ENCODE peak calls at places on chromosomes 3 and 15, in six cellular contexts. P is BE2C; C is GM23338; D is activated CD8-positive, alpha-beta T cell treated with anti-CD3 and anti-CD28 coated beads for 36 hours; Y is B cell; E is CD14-positive monocyte. O is an unnamed sample.

GRCh38 chr3:101375586-101375985 is 55.2 kb upstream of the IMPG2 start:
- DNase-seq in P (no peak), C (no peak), D (no peak), Y (no peak), E (no peak), O (no peak)

GRCh38 chr15:95715919-95716318 is 614.6 kb upstream of the NR2F2 start:
- DNase-seq in P (no peak), C (peak), D (no peak), Y (no peak), E (no peak), O (no peak)

GRCh38 chr15:85831415-85832113 is 36.8 kb upstream of the KLHL25 start:
- DNase-seq in P (peak), C (peak), D (peak), Y (no peak), E (no peak), O (peak)

GRCh38 chr3:157122116-157122515 is 37.8 kb downstream of the CCNL1 start:
- DNase-seq in P (no peak), C (no peak), D (no peak), Y (no peak), E (no peak), O (no peak)

GRCh38 chr3:150351398-150351797 is 56.7 kb upstream of the TSC22D2 start:
- DNase-seq in P (no peak), C (no peak), D (no peak), Y (no peak), E (no peak), O (no peak)

GRCh38 chr3:111885578-111885977 is 26.5 kb downstream of the PHLDB2 start:
- DNase-seq in P (no peak), C (no peak), D (no peak), Y (no peak), E (no peak), O (no peak)

GRCh38 chr15:101198820-101199219 is 53.0 kb downstream of the CHSY1 start:
- DNase-seq in P (no peak), C (peak), D (no peak), Y (no peak), E (no peak), O (no peak)

GRCh38 chr3:170679190-170679589 is 93.3 kb upstream of the SLC7A14 start:
- DNase-seq in P (no peak), C (no peak), D (no peak), Y (no peak), E (no peak), O (no peak)

GRCh38 chr3:99666201-99666600 is 27.8 kb downstream of the COL8A1 start:
- DNase-seq in P (no peak), C (no peak), D (no peak), Y (no peak), E (no peak), O (no peak)

GRCh38 chr3:14369675-14370669 is 32.4 kb upstream of the SLC6A6 start:
- DNase-seq in P (no peak), C (peak), D (no peak), Y (no peak), E (no peak), O (no peak)

GRCh38 chr15:61133361-61133760 is 95.7 kb downstream of the RORA start:
- DNase-seq in P (no peak), C (no peak), D (no peak), Y (no peak), E (no peak), O (no peak)

GRCh38 chr3:53570709-53571108 is 76.3 kb downstream of the CACNA1D start:
- DNase-seq in P (no peak), C (no peak), D (no peak), Y (no peak), E (no peak), O (no peak)

GRCh38 chr3:15428539-15428938 is 1.1 kb downstream of the EAF1 start:
- DNase-seq in P (no peak), C (no peak), D (peak), Y (no peak), E (peak), O (no peak)

GRCh38 chr15:60379466-60380274 is 18.1 kb downstream of the ANXA2 start:
- DNase-seq in P (no peak), C (peak), D (no peak), Y (no peak), E (no peak), O (no peak)

GRCh38 chr15:77493324-77493907 is 72.7 kb downstream of the HMG20A start:
- DNase-seq in P (no peak), C (no peak), D (no peak), Y (no peak), E (no peak), O (peak)

GRCh38 chr3:157460253-157460652 is 23.6 kb downstream of the PTX3 start:
- DNase-seq in P (no peak), C (no peak), D (no peak), Y (no peak), E (no peak), O (no peak)

GRCh38 chr15:90871097-90871715 is 2.8 kb downstream of the FURIN start:
- DNase-seq in P (peak), C (peak), D (no peak), Y (no peak), E (no peak), O (peak)

GRCh38 chr3:28590851-28591250 is 242.2 kb upstream of the AZI2 start:
- DNase-seq in P (no peak), C (no peak), D (no peak), Y (no peak), E (no peak), O (no peak)

GRCh38 chr3:169528289-169528688 is 135.2 kb downstream of the MECOM start:
- DNase-seq in P (no peak), C (no peak), D (no peak), Y (no peak), E (no peak), O (no peak)

GRCh38 chr15:35496585-35496984 is 49.4 kb downstream of the DPH6 start:
- DNase-seq in P (no peak), C (no peak), D (no peak), Y (no peak), E (no peak), O (peak)

GRCh38 chr3:30577788-30578187 is 28.6 kb upstream of the TGFBR2 start:
- DNase-seq in P (no peak), C (no peak), D (peak), Y (no peak), E (no peak), O (no peak)

GRCh38 chr15:27268923-27269322 is 297.9 kb downstream of the GABRG3 start:
- DNase-seq in P (no peak), C (no peak), D (no peak), Y (no peak), E (no peak), O (no peak)

GRCh38 chr3:5791558-5791957 is 604.1 kb downstream of the EDEM1 start:
- DNase-seq in P (no peak), C (no peak), D (no peak), Y (no peak), E (no peak), O (no peak)

GRCh38 chr15:25056484-25057429 is 102.0 kb downstream of the SNRPN start:
- DNase-seq in P (no peak), C (peak), D (peak), Y (no peak), E (peak), O (no peak)

GRCh38 chr3:58659051-58659675 is 7.4 kb downstream of the FAM3D start:
- DNase-seq in P (no peak), C (peak), D (no peak), Y (no peak), E (no peak), O (no peak)

GRCh38 chr15:69983696-69984265 is 113.9 kb downstream of the TLE3 start:
- DNase-seq in P (no peak), C (no peak), D (no peak), Y (no peak), E (no peak), O (no peak)

GRCh38 chr3:105906834-105907233 is 38.0 kb upstream of the CBLB start:
- DNase-seq in P (no peak), C (no peak), D (no peak), Y (no peak), E (no peak), O (no peak)

GRCh38 chr15:93019971-93020370 is 69.0 kb downstream of the RGMA start:
- DNase-seq in P (no peak), C (no peak), D (no peak), Y (no peak), E (no peak), O (no peak)

GRCh38 chr3:46193436-46193835 is 14.7 kb downstream of the CCR1 start:
- DNase-seq in P (no peak), C (no peak), D (no peak), Y (no peak), E (no peak), O (no peak)

GRCh38 chr15:29734917-29735572 is 87.2 kb downstream of the TJP1 start:
- DNase-seq in P (no peak), C (no peak), D (no peak), Y (no peak), E (no peak), O (no peak)

GRCh38 chr3:141243295-141243707 is 11.7 kb downstream of the PXYLP1 start:
- DNase-seq in P (peak), C (no peak), D (peak), Y (no peak), E (no peak), O (no peak)

GRCh38 chr3:11845661-11846060 is 1.0 kb downstream of the TAMM41 start:
- DNase-seq in P (no peak), C (no peak), D (peak), Y (no peak), E (no peak), O (peak)

DNA sequence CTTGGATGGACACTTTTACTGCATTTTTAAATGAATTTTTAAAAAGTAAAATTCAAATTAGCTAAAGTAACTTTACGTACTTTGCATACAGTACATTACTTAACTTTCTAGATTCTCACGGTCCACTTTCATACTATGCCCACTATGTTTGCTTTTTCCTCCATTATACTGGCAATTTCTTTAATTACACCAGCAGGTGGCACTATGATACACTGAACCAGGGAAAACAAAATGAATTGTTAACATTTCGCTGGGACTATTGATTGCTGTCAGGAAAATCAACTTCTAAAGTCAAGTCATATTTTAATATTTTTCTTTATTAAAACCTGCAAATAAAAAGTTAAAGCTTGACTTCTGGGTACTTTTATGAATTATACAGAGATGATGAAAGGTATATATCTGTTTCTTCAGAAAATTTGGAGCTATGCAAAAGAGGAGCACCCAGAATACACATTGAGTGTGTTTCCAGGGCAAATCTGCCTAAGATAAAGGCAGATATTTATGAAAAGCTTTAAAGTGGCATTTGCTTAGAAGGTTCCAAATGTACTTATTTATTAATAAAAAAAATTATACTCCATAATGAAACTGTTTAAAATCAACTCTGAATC is 21.8 kb upstream of the POU1F1 start:
- DNase-seq in P (no peak), C (peak), D (no peak), Y (no peak), E (no peak), O (peak)
- TF ChIP-seq CTCF in P (peak), C (peak), D (peak), Y (peak), E (peak), O (peak)

DNA sequence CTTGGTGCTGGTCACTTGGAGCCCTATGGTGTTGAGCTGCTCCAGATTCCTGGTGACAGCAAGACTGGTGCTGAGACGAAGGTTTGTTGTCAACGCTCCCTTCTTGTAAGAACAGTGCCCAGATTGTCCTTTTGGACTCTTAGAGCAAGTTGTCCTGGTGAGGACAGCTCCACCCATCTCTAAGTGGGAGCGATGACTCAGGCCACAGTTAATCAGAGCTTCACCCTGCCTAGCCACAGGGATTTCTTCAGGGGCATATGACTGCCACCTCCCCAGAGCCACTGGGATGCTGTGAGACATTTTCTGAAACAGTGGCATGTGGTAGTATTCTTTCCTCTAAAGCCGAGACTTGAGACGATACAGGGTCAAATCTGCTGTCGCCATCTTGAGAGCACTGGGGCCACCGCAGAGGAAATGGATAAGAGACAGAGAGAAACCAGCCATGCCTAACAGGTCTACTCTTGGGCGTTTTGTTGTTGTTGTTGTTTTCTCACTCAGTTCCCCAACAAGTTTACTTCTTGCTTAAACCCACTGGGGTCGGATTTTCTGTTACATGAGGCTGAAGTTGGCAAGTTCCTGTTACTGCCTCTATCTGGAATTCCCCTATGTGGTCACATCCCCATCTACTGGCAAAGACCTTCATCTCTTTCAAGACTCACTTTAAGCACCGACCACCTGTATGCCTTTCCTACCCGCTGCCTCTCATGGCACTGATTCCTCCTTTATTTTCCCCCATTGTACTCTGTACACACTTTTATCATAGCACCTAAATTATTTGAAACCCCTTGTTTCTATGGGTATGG is 16.0 kb upstream of the PCOLCE2 start:
- DNase-seq in P (no peak), C (peak), D (peak), Y (no peak), E (no peak), O (no peak)
- TF ChIP-seq CTCF in P (peak), C (peak), D (peak), Y (no peak), E (no peak), O (no peak)

GRCh38 chr15:33994005-33994615 is 25.8 kb downstream of the CHRM5 start:
- DNase-seq in P (peak), C (peak), D (peak), Y (no peak), E (no peak), O (no peak)
- TF ChIP-seq CTCF in P (peak), C (peak), D (no peak), Y (no peak), E (no peak), O (peak)

GRCh38 chr15:48112242-48112641 is 8.5 kb upstream of the SLC24A5 start:
- DNase-seq in P (peak), C (peak), D (peak), Y (no peak), E (no peak), O (peak)
- TF ChIP-seq CTCF in P (peak), C (peak), D (no peak), Y (no peak), E (no peak), O (peak)

GRCh38 chr15:89674526-89674925 is 4.6 kb downstream of the PLIN1 start:
- DNase-seq in P (no peak), C (no peak), D (no peak), Y (no peak), E (no peak), O (no peak)
- TF ChIP-seq CTCF in P (no peak), C (peak), D (no peak), Y (no peak), E (no peak), O (no peak)

GRCh38 chr15:51907136-51907862 is 64.3 kb downstream of the LEO1 start:
- DNase-seq in P (no peak), C (peak), D (peak), Y (no peak), E (no peak), O (no peak)
- TF ChIP-seq CTCF in P (no peak), C (peak), D (no peak), Y (no peak), E (no peak), O (no peak)

DNA sequence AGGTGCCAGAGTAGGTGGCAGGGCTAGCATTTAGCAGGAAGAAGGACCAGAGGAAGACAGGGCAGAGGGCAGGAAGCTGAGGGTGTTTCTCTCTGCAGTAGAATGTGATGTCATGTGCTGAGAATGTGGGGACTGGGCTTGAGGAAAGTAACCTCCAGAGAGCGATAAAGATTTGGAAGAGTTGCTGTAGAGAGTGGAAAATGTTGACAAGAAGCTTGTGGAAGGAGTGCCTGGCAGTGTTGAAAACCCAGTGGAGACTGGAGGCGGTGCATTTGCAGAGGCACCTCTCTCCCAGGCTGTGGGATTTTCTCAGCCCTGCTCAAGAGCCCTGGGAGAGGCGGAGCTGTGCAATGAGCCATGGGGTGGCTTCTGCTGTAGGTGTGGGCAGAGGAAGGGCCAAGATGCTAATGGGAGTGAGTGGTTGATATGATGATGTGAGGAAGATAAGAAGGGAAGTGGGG is 54.8 kb downstream of the MESD start:
- DNase-seq in P (no peak), C (peak), D (no peak), Y (no peak), E (no peak), O (no peak)
- TF ChIP-seq CTCF in P (no peak), C (no peak), D (no peak), Y (no peak), E (no peak), O (no peak)

DNA sequence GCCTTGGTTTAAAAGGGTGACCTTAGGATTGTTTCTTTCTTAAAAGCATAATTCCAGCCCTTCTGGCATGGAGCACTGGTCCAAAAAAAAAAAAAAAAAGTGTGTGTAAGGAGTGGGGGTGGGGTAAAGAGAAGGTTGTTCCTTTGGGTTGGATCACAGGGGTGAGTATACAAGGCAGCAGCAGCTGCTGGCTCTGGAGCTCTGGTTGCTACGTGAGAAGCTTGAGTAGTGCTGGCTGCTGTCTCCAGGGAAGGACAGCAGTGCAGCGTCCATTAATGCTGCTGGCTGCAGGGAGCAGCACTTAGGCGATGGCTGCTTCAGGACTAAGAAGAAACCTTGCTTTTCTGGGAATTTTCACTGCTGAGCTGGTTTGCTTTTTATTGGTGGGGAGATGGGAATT is 2.3 kb downstream of the SETD5 start:
- DNase-seq in P (peak), C (peak), D (no peak), Y (no peak), E (no peak), O (peak)
- TF ChIP-seq CTCF in P (no peak), C (no peak), D (no peak), Y (no peak), E (no peak), O (no peak)

DNA sequence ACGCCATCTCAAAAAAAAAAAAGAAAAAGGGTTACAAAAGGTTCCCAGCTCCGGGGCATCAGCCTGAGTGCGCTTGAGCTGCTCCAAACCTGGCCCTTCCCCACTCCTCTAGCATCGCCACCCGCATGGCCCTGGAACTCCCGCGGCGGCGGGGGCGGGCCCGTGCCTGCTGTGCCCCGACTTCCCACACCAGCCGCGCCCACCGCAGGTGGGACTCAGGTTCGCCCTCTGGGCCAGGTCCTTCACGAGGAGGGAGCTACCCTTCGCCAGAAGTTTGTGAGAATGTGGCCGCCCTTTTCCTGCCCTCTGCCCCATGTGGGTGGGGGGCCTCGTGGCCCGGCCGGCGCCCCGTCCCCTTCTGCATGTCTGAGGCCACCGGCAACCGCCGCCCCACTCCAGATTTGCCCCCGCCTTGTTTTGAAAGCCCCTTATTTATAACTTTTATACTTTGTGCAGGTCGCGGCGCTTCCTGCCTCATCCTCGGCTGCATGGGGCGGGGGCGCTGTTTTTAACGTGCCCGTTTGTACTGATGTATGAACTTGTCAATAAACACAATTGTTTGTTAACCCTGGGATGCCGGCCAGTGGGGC is 507 bp upstream of the JMJD7 start:
- DNase-seq in P (no peak), C (peak), D (peak), Y (no peak), E (no peak), O (no peak)
- TF ChIP-seq CTCF in P (no peak), C (no peak), D (no peak), Y (no peak), E (no peak), O (no peak)

DNA sequence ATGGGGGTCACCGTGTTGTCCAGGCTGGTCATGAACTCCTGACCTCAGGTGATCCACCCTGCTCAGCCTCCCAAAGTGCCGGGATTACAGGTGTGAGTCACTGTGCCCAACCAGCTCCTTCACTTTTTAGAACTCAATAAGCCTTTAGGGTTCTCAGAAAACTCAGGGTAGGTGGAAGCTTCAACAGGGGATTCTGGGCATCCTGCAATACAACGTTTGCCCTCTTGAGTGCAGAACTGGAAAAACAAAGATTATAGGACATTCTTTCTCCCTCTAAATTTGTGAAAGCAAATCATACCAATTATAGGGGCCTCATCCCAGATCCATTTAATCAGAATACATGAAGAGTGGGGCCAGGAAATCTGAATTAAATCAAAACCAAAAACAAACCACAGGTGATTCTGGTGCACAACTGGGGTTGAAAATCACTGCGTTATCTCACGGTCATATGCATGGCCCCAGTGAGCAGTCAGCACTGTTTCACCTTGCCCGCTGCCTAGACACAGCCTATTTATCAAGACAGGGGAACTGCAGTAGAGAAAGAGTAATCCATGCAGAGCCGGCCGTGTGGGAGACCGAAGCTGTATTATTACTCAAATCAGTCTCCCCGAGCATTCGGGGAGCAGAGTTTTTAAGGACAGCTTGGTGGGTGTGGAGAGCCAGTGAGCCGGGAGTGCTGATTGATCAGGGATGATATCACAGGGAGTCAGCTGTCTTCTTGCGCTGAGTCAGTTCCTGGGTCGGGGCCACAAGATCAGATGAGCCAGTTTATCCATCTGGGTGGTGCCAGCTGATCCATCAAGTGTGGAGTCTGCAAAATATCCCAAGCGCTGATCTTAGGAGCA is 58.4 kb downstream of the TMEM44 start:
- DNase-seq in P (peak), C (no peak), D (no peak), Y (no peak), E (no peak), O (no peak)
- TF ChIP-seq CTCF in P (peak), C (no peak), D (no peak), Y (no peak), E (no peak), O (no peak)